ENCODE peak calls at places on chromosomes 2 and 18, in four cellular contexts. W, O, G and C are unnamed samples.

GRCh38 chr2:205680067-205680466 is 2.2 kb upstream of the NRP2 start:
- DNase-seq in G (peak; percentile 94), W (peak; percentile 95), O (peak; percentile 60), C (peak; percentile 66)

GRCh38 chr2:56184500-56184996 is 758 bp downstream of the CCDC85A start:
- DNase-seq in O (peak; percentile 52), W (peak; percentile 82), G (peak; percentile 73), C (peak; percentile 5)

GRCh38 chr18:41938445-41938844 is 16.6 kb upstream of the PIK3C3 start:
- DNase-seq in G (no peak), O (no peak), W (no peak), C (no peak)

GRCh38 chr2:215080545-215080944 is 57.9 kb downstream of the ABCA12 start:
- DNase-seq in O (no peak), W (no peak), G (no peak), C (no peak)

GRCh38 chr18:25256439-25256838 is 95.5 kb downstream of the ZNF521 start:
- DNase-seq in W (no peak), O (no peak), G (peak; percentile 49), C (no peak)

GRCh38 chr2:236794074-236794473 is 224.4 kb downstream of the ACKR3 start:
- DNase-seq in W (no peak), G (no peak), O (no peak), C (no peak)

GRCh38 chr18:26057208-26057821 is 33.1 kb downstream of the SS18 start:
- DNase-seq in O (no peak), W (no peak), G (no peak), C (no peak)

GRCh38 chr18:51196116-51196810 is 1.2 kb downstream of the MEX3C start:
- DNase-seq in W (peak; percentile 60), O (peak; percentile 79), G (peak; percentile 21), C (peak; percentile 52)

GRCh38 chr2:218850796-218851195 is 8.8 kb upstream of the WNT6 start:
- DNase-seq in O (no peak), W (no peak), G (no peak), C (no peak)

GRCh38 chr2:182852090-182852489 is 14.3 kb downstream of the FRZB start:
- DNase-seq in G (no peak), W (no peak), O (no peak), C (no peak)

GRCh38 chr18:6004683-6005082 is 109.4 kb upstream of the TMEM200C start:
- DNase-seq in O (no peak), W (no peak), G (no peak), C (no peak)

GRCh38 chr2:16320716-16321115 is 344.9 kb downstream of the CYRIA start:
- DNase-seq in G (peak; percentile 88), W (no peak), O (no peak), C (no peak)

GRCh38 chr2:54483426-54483825 is 27.3 kb downstream of the SPTBN1 start:
- DNase-seq in W (peak; percentile 91), O (no peak), G (no peak), C (no peak)

GRCh38 chr18:24112874-24113615 is 25.8 kb upstream of the CABYR start:
- DNase-seq in W (peak; percentile 70), O (no peak), G (no peak), C (peak; percentile 95)

GRCh38 chr2:54396107-54396506 is 60.0 kb upstream of the SPTBN1 start:
- DNase-seq in G (no peak), W (no peak), O (no peak), C (no peak)

GRCh38 chr18:75173125-75173432 is 35.9 kb downstream of the PTGR3 start:
- DNase-seq in O (no peak), G (peak; percentile 32), W (peak; percentile 45), C (peak; percentile 65)

GRCh38 chr18:79952996-79953559 is 1.6 kb upstream of the SLC66A2 start:
- DNase-seq in O (no peak), W (peak; percentile 82), G (peak; percentile 72), C (peak; percentile 54)

GRCh38 chr18:28581503-28582169 is 404.7 kb upstream of the CDH2 start:
- DNase-seq in O (no peak), G (peak; percentile 33), W (no peak), C (no peak)

GRCh38 chr2:232988444-232988843 is 24.6 kb downstream of the NGEF start:
- DNase-seq in G (no peak), W (peak; percentile 73), O (no peak), C (peak; percentile 95)

DNA sequence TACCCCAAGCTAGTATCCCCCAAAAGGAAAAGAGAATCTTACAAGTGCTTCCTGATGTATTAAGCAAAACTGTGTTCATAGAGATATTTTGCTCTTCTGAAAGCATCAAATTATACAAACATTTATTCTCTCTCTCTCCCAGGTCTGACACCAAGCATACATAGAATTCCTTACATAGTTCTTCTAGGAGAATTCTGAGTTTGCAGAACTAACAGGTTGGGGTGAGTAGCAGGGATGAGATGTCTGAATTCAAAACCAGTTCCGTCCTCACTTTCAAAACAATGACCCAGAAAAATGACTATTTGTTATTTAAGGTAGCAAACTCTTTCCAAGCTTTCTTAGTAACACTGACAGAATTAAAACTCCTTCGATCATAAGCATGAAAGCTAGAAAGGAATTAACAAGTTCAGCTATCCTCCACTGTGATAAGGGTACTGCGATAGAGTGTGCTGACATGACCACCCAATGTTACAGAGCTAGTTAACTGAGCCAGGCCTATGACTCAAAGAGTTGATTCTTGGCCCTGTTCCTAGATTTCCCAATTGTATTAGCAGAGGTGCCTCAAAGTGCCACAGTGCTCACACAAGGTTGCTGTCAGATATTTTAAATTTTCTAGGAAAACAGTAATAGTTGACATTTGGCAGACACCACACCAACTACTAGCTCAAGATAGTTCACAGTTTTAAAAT is 85.8 kb upstream of the SETBP1 start:
- DNase-seq in W (no peak), O (no peak), G (no peak), C (no peak)
- H3K9me3 ChIP-seq in W (no peaks in the 10 kb centered on the region), O (no peaks in the 10 kb centered on the region), G (no peaks in the 10 kb centered on the region), C (no peaks in the 10 kb centered on the region)

GRCh38 chr2:85439111-85439477 is 20.6 kb downstream of the SH2D6 start:
- DNase-seq in G (no peak), O (no peak), W (peak; percentile 44), C (no peak)
- H3K27ac ChIP-seq in G (no peak overlapping the region), O (no peak overlapping the region), W (no peak overlapping the region), C (no peak overlapping the region)

DNA sequence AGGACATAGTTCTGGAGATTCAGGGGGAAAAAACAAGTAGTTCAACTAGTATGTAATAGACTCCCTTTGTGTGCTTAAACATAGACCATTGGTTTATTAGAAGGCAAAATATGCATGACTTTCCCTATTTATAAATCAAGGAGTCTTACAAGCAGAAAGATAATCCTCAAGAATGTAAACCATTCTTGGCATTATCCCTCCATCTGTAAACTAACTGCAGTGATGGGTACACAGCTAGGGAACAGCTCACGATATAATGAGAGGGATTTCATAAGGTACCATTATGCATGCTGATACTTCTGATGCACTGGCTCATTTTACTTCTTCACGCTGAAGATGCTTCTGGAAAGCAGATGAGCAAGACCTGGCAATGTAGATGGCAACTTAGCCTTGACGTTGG is 878 bp downstream of the FBXO15 start:
- DNase-seq in O (no peak), G (no peak), W (no peak), C (no peak)
- H3K4me3 ChIP-seq in O (no peak overlapping the region), G (peak overlapping the region; percentile 90), W (peak overlapping the region; percentile 99), C (no peak overlapping the region)

GRCh38 chr2:94769733-94770132 is 101.5 kb upstream of the TEKT4 start:
- DNase-seq in W (no peak), G (no peak), O (no peak), C (no peak)

GRCh38 chr2:94776036-94776435 is 95.2 kb upstream of the TEKT4 start:
- DNase-seq in O (no peak), G (no peak), W (no peak), C (no peak)

GRCh38 chr2:94774851-94775250 is 96.4 kb upstream of the TEKT4 start:
- DNase-seq in O (no peak), G (no peak), W (no peak), C (no peak)
- H3K9me3 ChIP-seq in O (no peaks in the 10 kb centered on the region), G (peaks cover 16% of the 10 kb centered on the region), W (peaks cover 48% of the 10 kb centered on the region), C (no peaks in the 10 kb centered on the region)

DNA sequence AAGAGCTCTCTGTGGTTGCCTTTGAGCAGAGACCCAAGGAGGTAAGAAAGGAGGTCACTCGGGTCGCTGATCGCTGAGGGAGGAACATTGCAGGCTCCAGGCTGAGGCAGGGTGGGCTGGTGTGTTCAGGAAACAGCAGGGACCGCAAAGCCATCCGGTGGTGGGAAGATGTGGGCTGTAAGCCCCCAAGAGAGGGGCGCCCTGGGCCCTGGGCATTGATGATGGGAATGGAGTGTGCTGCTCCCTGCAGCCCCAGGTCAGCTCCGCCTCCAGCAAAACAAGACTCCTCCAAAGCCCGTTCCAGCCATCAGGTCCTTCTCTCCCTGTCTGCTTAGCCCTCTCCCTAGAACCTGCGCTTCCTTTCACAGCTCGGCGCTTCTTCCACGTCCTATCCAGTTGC is 229.7 kb downstream of the KLHL29 start:
- DNase-seq in G (peak; percentile 18), W (no peak), O (peak; percentile 20), C (no peak)
- H3K27ac ChIP-seq in G (no peak overlapping the region), W (no peak overlapping the region), O (no peak overlapping the region), C (no peak overlapping the region)

DNA sequence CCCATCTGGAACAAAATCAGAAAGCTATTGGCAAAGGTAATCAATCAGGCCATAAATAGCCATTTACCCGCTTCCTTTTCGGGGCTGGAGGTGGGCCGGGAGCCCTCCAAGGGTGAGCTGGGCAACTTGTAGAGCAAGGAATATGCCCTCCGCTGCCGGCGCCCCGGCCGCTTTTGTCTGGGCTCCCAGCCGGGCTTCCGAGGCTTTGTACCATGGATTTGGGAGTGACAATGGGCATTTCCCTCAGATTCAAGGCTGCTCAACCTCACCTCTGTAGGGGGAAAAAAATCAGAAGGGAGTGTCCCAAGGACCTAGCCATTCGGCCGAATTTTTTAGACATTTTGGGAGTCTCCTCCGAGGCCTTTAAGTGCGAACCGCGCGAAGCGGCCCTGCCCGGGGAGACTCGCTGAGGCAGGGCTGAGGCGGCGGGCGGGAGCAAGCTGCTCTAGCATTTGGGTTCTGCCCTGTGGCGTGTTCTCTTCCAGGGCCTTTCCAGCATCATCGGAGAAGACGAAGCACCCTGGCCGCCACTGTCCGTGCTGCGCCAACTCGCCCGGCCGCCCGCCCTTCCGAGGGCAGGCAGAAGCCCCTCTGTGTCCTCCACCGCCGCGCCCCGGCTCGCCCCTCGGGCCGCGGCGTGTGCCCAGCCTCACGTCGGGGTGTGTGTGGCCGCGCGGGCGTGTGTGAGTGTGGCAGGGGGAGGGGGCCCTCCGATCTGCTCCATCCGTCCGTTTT is 975 bp upstream of the HOXD9 start:
- DNase-seq in O (no peak), G (no peak), W (peak; percentile 75), C (no peak)
- H3K4me3 ChIP-seq in O (no peak overlapping the region), G (no peak overlapping the region), W (no peak overlapping the region), C (no peak overlapping the region)

GRCh38 chr18:35283923-35284794 is 5.9 kb downstream of the ZSCAN30 start:
- DNase-seq in G (no peak), W (no peak), O (no peak), C (no peak)
- H3K9me3 ChIP-seq in G (peaks cover 7% of the 10 kb centered on the region), W (peaks cover 88% of the 10 kb centered on the region), O (no peaks in the 10 kb centered on the region), C (no peaks in the 10 kb centered on the region)

GRCh38 chr2:33135645-33136044 is 188.9 kb downstream of the LTBP1 start:
- DNase-seq in O (no peak), G (no peak), W (no peak), C (no peak)

GRCh38 chr2:33137331-33137730 is 190.6 kb downstream of the LTBP1 start:
- DNase-seq in G (no peak), W (no peak), O (no peak), C (no peak)

GRCh38 chr2:33134764-33135560 is 188.2 kb downstream of the LTBP1 start:
- DNase-seq in G (no peak), O (peak; percentile 47), W (no peak), C (no peak)

GRCh38 chr2:33136056-33136455 is 189.3 kb downstream of the LTBP1 start:
- DNase-seq in W (no peak), G (no peak), O (peak; percentile 60), C (no peak)

DNA sequence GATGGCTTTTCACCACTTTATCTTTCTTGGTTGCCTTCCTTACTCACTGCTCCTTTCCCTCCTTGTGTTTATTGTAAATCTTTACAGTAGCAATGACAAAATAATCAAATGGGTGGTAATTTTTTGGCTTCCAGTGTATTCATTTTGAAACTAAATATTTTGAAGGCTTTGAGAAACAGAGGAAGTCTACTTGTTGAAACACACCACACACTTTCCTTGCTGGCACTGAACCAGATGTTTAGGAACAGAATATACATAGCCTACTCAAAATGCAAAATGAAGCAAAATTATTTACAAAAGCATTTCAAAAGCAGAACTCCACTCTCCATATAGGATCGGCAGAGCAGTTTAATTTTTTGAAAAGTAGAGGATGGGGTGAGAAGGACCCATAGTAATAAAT is 189.8 kb downstream of the LTBP1 start:
- DNase-seq in W (no peak), O (no peak), G (no peak), C (no peak)
- H3K27ac ChIP-seq in W (no peak overlapping the region), O (no peak overlapping the region), G (no peak overlapping the region), C (no peak overlapping the region)